ENCODE peak calls at places on chromosomes 3 and 15, in five cellular contexts. Q, A, M, L and S are unnamed samples.

GRCh38 chr3:59411176-59411575 is 361.4 kb upstream of the CFAP20DC start:
- DNase-seq in L (no peak), A (no peak), Q (no peak), M (no peak), S (no peak)

GRCh38 chr3:127049390-127049789 is 66.5 kb downstream of the PLXNA1 start:
- DNase-seq in A (peak; percentile 50), M (no peak), Q (no peak), L (no peak), S (no peak)

GRCh38 chr3:32239638-32240550 is 1.4 kb downstream of the CMTM8 start:
- DNase-seq in A (peak; percentile 46), L (no peak), M (peak; percentile 79), Q (peak; percentile 65), S (peak; percentile 60)

GRCh38 chr15:40936709-40937666 is 7.8 kb downstream of the DLL4 start:
- DNase-seq in M (no peak), L (no peak), A (no peak), Q (peak; percentile 50), S (no peak)

GRCh38 chr3:15955968-15956367 is 158.2 kb upstream of the ANKRD28 start:
- DNase-seq in M (no peak), Q (no peak), A (no peak), L (no peak), S (no peak)

GRCh38 chr3:45113625-45114050 is 32.5 kb downstream of the CDCP1 start:
- DNase-seq in M (no peak), L (no peak), A (no peak), Q (no peak), S (no peak)

GRCh38 chr3:37295925-37296324 is 121.5 kb upstream of the LRRFIP2 start:
- DNase-seq in Q (no peak), L (no peak), A (no peak), M (no peak), S (no peak)

GRCh38 chr3:124636863-124637296 is 93.4 kb upstream of the UMPS start:
- DNase-seq in M (no peak), A (no peak), Q (peak; percentile 51), L (no peak), S (no peak)

GRCh38 chr3:9980251-9980650 is 6.4 kb downstream of the EMC3 start:
- DNase-seq in Q (no peak), M (no peak), A (no peak), L (no peak), S (no peak)

GRCh38 chr3:99901200-99901926 is 83.7 kb downstream of the CMSS1 start:
- DNase-seq in Q (peak; percentile 94), A (no peak), L (peak; percentile 23), M (no peak), S (no peak)

GRCh38 chr3:150762662-150763121 is 277 bp downstream of the SIAH2 start:
- DNase-seq in Q (no peak), M (no peak), A (no peak), L (no peak), S (no peak)

GRCh38 chr3:53051929-53052328 is 6.1 kb upstream of the SFMBT1 start:
- DNase-seq in M (no peak), Q (no peak), L (no peak), A (no peak), S (no peak)

GRCh38 chr3:56764904-56765445 is 36.8 kb downstream of the ARHGEF3 start:
- DNase-seq in Q (no peak), M (no peak), L (no peak), A (no peak), S (no peak)

GRCh38 chr3:121228971-121229370 is 316.8 kb downstream of the POLQ start:
- DNase-seq in M (no peak), L (no peak), A (no peak), Q (no peak), S (no peak)

GRCh38 chr3:121231872-121232271 is 313.9 kb downstream of the POLQ start:
- DNase-seq in Q (no peak), M (no peak), A (no peak), L (no peak), S (no peak)

DNA sequence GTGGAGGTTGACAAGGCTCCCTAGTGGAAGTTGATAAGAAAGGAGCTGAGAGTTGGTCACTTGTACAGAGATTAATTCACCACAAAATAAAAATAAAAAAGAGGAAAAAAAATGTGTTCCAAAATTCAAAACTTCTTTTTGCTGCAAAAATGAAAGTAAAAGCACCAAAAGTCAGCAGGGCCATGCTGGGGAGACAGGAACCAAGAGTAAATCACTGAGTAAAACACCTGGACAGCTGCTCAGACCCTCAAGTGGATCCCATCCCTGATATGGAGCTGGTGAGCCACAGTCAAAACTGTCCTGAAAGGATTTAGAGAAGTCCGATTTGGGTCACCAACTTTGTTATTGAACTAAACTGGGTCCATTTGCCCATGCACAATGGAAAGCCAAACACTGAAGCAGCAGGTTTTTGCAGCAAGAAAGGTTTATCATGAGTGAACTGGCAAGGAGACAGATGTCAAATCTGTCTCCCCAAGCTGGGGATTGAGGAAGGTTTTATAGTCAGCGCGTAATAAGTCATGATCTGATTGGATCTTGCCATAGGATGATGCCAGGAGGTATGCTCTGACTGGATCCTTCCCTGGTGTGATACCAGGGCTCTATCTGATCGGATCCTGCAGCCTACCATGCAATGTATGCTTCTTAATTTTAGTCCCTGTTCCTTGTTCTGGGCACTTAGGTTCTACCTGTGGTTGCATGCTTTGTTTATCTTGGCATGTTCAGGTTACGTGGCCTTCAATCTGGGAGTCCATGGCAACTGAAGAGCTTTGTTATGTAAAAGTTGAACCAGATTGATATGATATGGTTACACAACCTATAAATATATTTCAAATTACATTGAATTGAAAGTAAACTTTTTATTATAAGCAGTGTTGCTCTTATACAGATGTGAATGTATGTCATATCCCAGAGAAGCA is 313.2 kb downstream of the POLQ start:
- DNase-seq in L (no peak), Q (no peak), M (no peak), A (no peak), S (no peak)
- TF ChIP-seq ESRRA in L (no peak), Q (no peak), M (no peak), A (no peak), S (no peak)

GRCh38 chr15:75801859-75802593 is 41.2 kb upstream of the UBE2Q2 start:
- DNase-seq in A (peak; percentile 91), Q (peak; percentile 58), M (peak; percentile 96), L (no peak), S (peak; percentile 89)

GRCh38 chr15:75796321-75796720 is 46.9 kb upstream of the UBE2Q2 start:
- DNase-seq in M (no peak), L (no peak), Q (no peak), A (no peak), S (no peak)

GRCh38 chr15:75799190-75799589 is 44.1 kb upstream of the UBE2Q2 start:
- DNase-seq in A (no peak), M (no peak), L (no peak), Q (no peak), S (no peak)
- TF ChIP-seq ESRRA in A (no peak), M (no peak), L (no peak), Q (no peak), S (no peak)

GRCh38 chr3:193980326-193980725 is 155.6 kb upstream of the HES1 start:
- DNase-seq in L (no peak), Q (no peak), A (no peak), M (no peak), S (no peak)

GRCh38 chr3:193980905-193981304 is 155.0 kb upstream of the HES1 start:
- DNase-seq in A (no peak), M (no peak), L (no peak), Q (no peak), S (no peak)

GRCh38 chr3:193981534-193981933 is 154.4 kb upstream of the HES1 start:
- DNase-seq in M (no peak), Q (no peak), L (no peak), A (no peak), S (no peak)

GRCh38 chr3:193983846-193984245 is 152.1 kb upstream of the HES1 start:
- DNase-seq in A (no peak), L (no peak), M (no peak), Q (no peak), S (no peak)

GRCh38 chr3:193982258-193982659 is 153.7 kb upstream of the HES1 start:
- DNase-seq in A (no peak), Q (no peak), M (no peak), L (no peak), S (no peak)
- TF ChIP-seq ESRRA in A (no peak), Q (no peak), M (no peak), L (no peak), S (no peak)

DNA sequence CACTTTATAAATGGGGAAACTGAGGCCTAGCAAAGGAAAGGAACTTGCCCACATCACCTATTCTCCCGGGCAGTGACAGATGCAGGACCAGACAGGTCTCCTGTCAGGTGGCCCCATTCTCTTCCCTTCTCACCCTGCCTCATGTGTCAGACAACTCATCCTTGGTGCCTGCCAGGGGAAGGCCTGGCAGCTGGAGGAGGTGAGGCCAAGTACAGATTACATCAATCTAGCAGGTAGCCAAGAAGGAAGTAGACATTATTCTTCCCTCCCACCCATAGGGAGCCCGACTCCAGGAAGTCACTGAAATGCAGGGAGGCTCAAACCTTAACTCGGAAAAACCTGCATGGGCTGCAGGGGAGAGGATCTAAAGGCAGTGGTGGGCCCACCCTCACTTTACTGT is 39.6 kb downstream of the DAPK2 start:
- DNase-seq in A (no peak), Q (no peak), M (no peak), L (no peak), S (no peak)
- TF ChIP-seq ESRRA in A (no peak), Q (no peak), M (no peak), L (no peak), S (no peak)

GRCh38 chr3:71478568-71478967 is 105.0 kb downstream of the FOXP1 start:
- DNase-seq in M (no peak), L (no peak), A (no peak), Q (no peak), S (no peak)

GRCh38 chr3:71482771-71483170 is 100.8 kb downstream of the FOXP1 start:
- DNase-seq in Q (no peak), M (no peak), A (no peak), L (no peak), S (no peak)

GRCh38 chr3:71476950-71477349 is 106.6 kb downstream of the FOXP1 start:
- DNase-seq in L (no peak), Q (no peak), A (no peak), M (no peak), S (no peak)
- TF ChIP-seq ESRRA in L (no peak), Q (no peak), A (no peak), M (no peak), S (no peak)

GRCh38 chr3:27673701-27674100 is 48.4 kb downstream of the EOMES start:
- DNase-seq in Q (no peak), A (no peak), M (no peak), L (no peak), S (no peak)

GRCh38 chr3:27671101-27671500 is 51.0 kb downstream of the EOMES start:
- DNase-seq in L (no peak), A (no peak), Q (no peak), M (no peak), S (no peak)

GRCh38 chr3:27677554-27677953 is 44.6 kb downstream of the EOMES start:
- DNase-seq in Q (no peak), A (no peak), L (no peak), M (peak; percentile 60), S (no peak)

GRCh38 chr3:27678234-27678633 is 43.9 kb downstream of the EOMES start:
- DNase-seq in M (no peak), L (no peak), Q (no peak), A (no peak), S (no peak)

GRCh38 chr3:27675287-27675686 is 46.8 kb downstream of the EOMES start:
- DNase-seq in Q (no peak), L (no peak), M (no peak), A (no peak), S (no peak)
- TF ChIP-seq ESRRA in Q (no peak), L (no peak), M (no peak), A (no peak), S (no peak)